ENCODE peak calls at places on chromosome 22, in four cellular contexts. One of them, this sample, is unnamed. For H3K4me1, the result is how much of the 10 kb centered on the place peaks cover.

GRCh38 chr22:38572065-38572464 is 2.1 kb upstream of the DMC1 start:
- DNase-seq in H9: no peak
- DNase-seq in H1: peak
- DNase-seq in IMR-90: peak
- DNase-seq in this sample: peak

GRCh38 chr22:50532353-50532700 is 2.5 kb upstream of the TYMP start:
- DNase-seq in H9: no peak
- DNase-seq in H1: no peak
- DNase-seq in IMR-90: no peak
- DNase-seq in this sample: no peak

GRCh38 chr22:47609653-47610052 is 847.2 kb downstream of the TBC1D22A start:
- DNase-seq in H9: no peak
- DNase-seq in H1: no peak
- DNase-seq in IMR-90: no peak
- DNase-seq in this sample: no peak

GRCh38 chr22:47369020-47369419 is 606.6 kb downstream of the TBC1D22A start:
- DNase-seq in H9: peak
- DNase-seq in H1: no peak
- DNase-seq in IMR-90: no peak
- DNase-seq in this sample: no peak

GRCh38 chr22:43553451-43554258 is 141.8 kb downstream of the MPPED1 start:
- DNase-seq in H9: no peak
- DNase-seq in H1: peak
- DNase-seq in IMR-90: no peak
- DNase-seq in this sample: no peak

GRCh38 chr22:37374571-37374970 is 52.7 kb downstream of the ELFN2 start:
- DNase-seq in H9: no peak
- DNase-seq in H1: no peak
- DNase-seq in IMR-90: no peak
- DNase-seq in this sample: no peak

GRCh38 chr22:49608228-49608627 is 219.4 kb downstream of the BRD1 start:
- DNase-seq in H9: no peak
- DNase-seq in H1: no peak
- DNase-seq in IMR-90: no peak
- DNase-seq in this sample: no peak

GRCh38 chr22:20437253-20438065 is at the start of gene SCARF2:
- DNase-seq in H9: peak
- DNase-seq in H1: peak
- DNase-seq in IMR-90: peak
- DNase-seq in this sample: peak

GRCh38 chr22:43542681-43543521 is 131.1 kb downstream of the MPPED1 start:
- DNase-seq in H9: peak
- DNase-seq in H1: no peak
- DNase-seq in IMR-90: no peak
- DNase-seq in this sample: no peak

GRCh38 chr22:37419916-37420655 is 7.2 kb downstream of the ELFN2 start:
- DNase-seq in H9: peak
- DNase-seq in H1: peak
- DNase-seq in IMR-90: peak
- DNase-seq in this sample: peak

GRCh38 chr22:38710352-38710751 is 4.6 kb downstream of the GTPBP1 start:
- DNase-seq in H9: no peak
- DNase-seq in H1: no peak
- DNase-seq in IMR-90: no peak
- DNase-seq in this sample: no peak

GRCh38 chr22:48551061-48551460 is 1276.6 kb downstream of the BRD1 start:
- DNase-seq in H9: no peak
- DNase-seq in H1: no peak
- DNase-seq in IMR-90: no peak
- DNase-seq in this sample: no peak

GRCh38 chr22:46754110-46754799 is 8.2 kb upstream of the TBC1D22A start:
- DNase-seq in H9: no peak
- DNase-seq in H1: no peak
- DNase-seq in IMR-90: peak
- DNase-seq in this sample: no peak

GRCh38 chr22:37287550-37287951 is 5.2 kb downstream of the CYTH4 start:
- DNase-seq in H9: no peak
- DNase-seq in H1: no peak
- DNase-seq in IMR-90: no peak
- DNase-seq in this sample: no peak

GRCh38 chr22:43101306-43101705 is 9.2 kb upstream of the BIK start:
- DNase-seq in H9: no peak
- DNase-seq in H1: no peak
- DNase-seq in IMR-90: no peak
- DNase-seq in this sample: no peak

GRCh38 chr22:26259510-26259909 is 90.2 kb downstream of the SEZ6L start:
- DNase-seq in H9: peak
- DNase-seq in H1: peak
- DNase-seq in IMR-90: peak
- DNase-seq in this sample: peak

GRCh38 chr22:43114958-43115357 is 4.4 kb downstream of the BIK start:
- DNase-seq in H9: no peak
- DNase-seq in H1: no peak
- DNase-seq in IMR-90: no peak
- DNase-seq in this sample: no peak

GRCh38 chr22:48089601-48090331 is 1327.3 kb downstream of the TBC1D22A start:
- DNase-seq in H9: no peak
- DNase-seq in H1: no peak
- DNase-seq in IMR-90: no peak
- DNase-seq in this sample: no peak

GRCh38 chr22:21816787-21817496 is 50.5 kb downstream of the MAPK1 start:
- DNase-seq in H9: no peak
- DNase-seq in H1: no peak
- DNase-seq in IMR-90: peak
- DNase-seq in this sample: peak

GRCh38 chr22:47055461-47055860 is 293.0 kb downstream of the TBC1D22A start:
- DNase-seq in H9: no peak
- DNase-seq in H1: no peak
- DNase-seq in IMR-90: no peak
- DNase-seq in this sample: no peak

GRCh38 chr22:50206599-50206998 is 5.8 kb downstream of the SELENOO start:
- DNase-seq in H9: peak
- DNase-seq in H1: peak
- DNase-seq in IMR-90: peak
- DNase-seq in this sample: peak

GRCh38 chr22:42719133-42719532 is 1.5 kb downstream of the A4GALT start:
- DNase-seq in H9: no peak
- DNase-seq in H1: no peak
- DNase-seq in IMR-90: no peak
- DNase-seq in this sample: no peak

DNA sequence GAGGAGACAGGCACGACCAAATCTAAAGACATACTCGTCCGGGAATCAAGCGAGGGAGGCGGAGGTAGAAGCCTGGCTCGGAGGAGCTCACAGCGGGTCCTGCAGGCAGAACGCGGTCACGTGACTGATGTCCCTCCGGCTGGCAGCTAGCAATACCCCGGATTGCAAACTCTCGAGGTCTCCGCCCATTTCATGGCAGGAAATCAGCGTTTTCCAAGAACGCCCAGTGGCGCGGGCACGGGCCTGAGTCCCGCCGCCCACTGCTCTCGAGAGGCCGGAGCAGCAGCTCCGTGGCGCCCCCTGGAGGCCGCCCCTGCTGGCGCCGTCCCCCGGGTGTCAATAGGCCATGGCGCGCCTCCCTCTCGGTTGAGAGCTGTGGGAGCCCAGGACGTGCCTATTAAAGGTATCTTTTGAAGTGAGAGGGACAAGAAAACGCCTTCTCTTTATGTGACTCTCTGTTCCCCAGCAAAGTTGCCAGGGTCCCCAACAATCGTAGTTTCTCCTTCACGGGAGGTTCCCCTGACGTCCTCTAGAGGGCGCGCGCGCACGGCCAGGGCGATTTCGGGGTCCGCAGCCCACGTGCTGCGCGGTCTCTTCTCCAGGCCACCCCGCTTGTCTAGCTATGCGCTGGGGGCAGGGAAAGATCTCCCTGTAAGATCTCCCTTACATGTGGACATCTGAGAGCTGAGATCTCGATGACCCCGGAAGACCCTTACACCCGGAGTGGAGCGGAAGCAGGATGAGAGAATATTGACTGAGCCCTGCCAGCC is 37.3 kb upstream of the RBFOX2 start:
- DNase-seq in H9: peak
- DNase-seq in H1: peak
- DNase-seq in IMR-90: peak
- DNase-seq in this sample: peak
- H3K4me1 ChIP-seq in H9: under half
- H3K4me1 ChIP-seq in H1: under half
- H3K4me1 ChIP-seq in IMR-90: under half
- H3K4me1 ChIP-seq in this sample: under half

GRCh38 chr22:44952863-44953790 is 56.7 kb downstream of the PHF21B start:
- DNase-seq in H9: peak
- DNase-seq in H1: no peak
- DNase-seq in IMR-90: no peak
- DNase-seq in this sample: peak
- H4K5ac ChIP-seq in H9: no peak
- H4K5ac ChIP-seq in H1: no peak
- H4K5ac ChIP-seq in IMR-90: no peak
- H4K5ac ChIP-seq in this sample: no peak

GRCh38 chr22:39931271-39931670 is 28.9 kb upstream of the TMA7B start:
- DNase-seq in H9: no peak
- DNase-seq in H1: no peak
- DNase-seq in IMR-90: no peak
- DNase-seq in this sample: no peak
- H3K27ac ChIP-seq in H9: no peak
- H3K27ac ChIP-seq in H1: no peak
- H3K27ac ChIP-seq in IMR-90: no peak
- H3K27ac ChIP-seq in this sample: no peak

GRCh38 chr22:23133922-23134321 is 7.9 kb downstream of the RSPH14 start:
- DNase-seq in H9: no peak
- DNase-seq in H1: no peak
- DNase-seq in IMR-90: no peak
- DNase-seq in this sample: no peak
- H3K4me1 ChIP-seq in H9: under half
- H3K4me1 ChIP-seq in H1: under half
- H3K4me1 ChIP-seq in IMR-90: under half
- H3K4me1 ChIP-seq in this sample: under half

DNA sequence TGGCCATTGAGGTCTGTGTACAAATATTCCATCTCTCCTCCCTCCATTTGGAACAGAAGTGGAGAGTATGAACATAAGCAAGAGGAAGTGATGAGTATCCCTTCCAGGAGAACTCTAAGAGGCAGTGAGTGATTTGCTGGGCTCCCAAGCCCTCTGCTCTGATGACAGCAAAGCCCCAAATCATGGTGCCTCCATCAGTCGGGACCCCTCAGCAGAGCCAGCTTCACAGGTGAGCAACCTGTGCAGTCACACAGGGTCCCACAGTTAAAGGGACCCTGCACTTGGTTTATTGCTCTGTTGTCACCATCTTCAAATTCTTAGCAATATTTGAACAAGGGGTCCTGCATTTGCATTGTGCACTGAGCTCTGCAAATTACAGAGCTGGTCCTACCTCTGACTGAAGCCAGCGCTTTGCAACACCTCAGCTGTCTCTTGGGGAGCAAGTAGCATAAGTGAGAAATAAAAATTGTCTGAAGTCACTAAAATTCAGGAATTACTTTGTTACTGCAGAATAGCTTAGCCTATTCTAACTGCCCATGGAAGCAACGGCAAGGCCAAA is 466.4 kb downstream of the MN1 start:
- DNase-seq in H9: no peak
- DNase-seq in H1: peak
- DNase-seq in IMR-90: no peak
- DNase-seq in this sample: no peak
- H4K5ac ChIP-seq in H9: no peak
- H4K5ac ChIP-seq in H1: no peak
- H4K5ac ChIP-seq in IMR-90: no peak
- H4K5ac ChIP-seq in this sample: no peak